ENCODE peak calls at places on chromosomes 7 and 10, in four cellular contexts. One of them, this sample, is unnamed.

GRCh38 chr7:117772416-117772815 is 100.8 kb downstream of the CTTNBP2 start:
- DNase-seq in HCT116: no peak
- DNase-seq in HepG2: no peak
- DNase-seq in SK-N-SH: no peak
- DNase-seq in this sample: no peak

GRCh38 chr10:10209152-10209551 is 808.5 kb upstream of the CELF2 start:
- DNase-seq in HepG2: no peak
- DNase-seq in SK-N-SH: no peak
- DNase-seq in HCT116: no peak
- DNase-seq in this sample: no peak

GRCh38 chr7:25945608-25946007 is 206.4 kb upstream of the NFE2L3 start:
- DNase-seq in HepG2: no peak
- DNase-seq in SK-N-SH: no peak
- DNase-seq in HCT116: no peak
- DNase-seq in this sample: no peak

GRCh38 chr10:88038268-88038667 is 174.8 kb downstream of the PTEN start:
- DNase-seq in HCT116: no peak
- DNase-seq in SK-N-SH: no peak
- DNase-seq in HepG2: no peak
- DNase-seq in this sample: no peak

GRCh38 chr10:80538481-80539185 is 931 bp downstream of the SH2D4B start:
- DNase-seq in HepG2: no peak
- DNase-seq in HCT116: no peak
- DNase-seq in SK-N-SH: no peak
- DNase-seq in this sample: no peak

GRCh38 chr7:46452781-46453180 is 531.7 kb upstream of the IGFBP3 start:
- DNase-seq in HCT116: no peak
- DNase-seq in SK-N-SH: no peak
- DNase-seq in HepG2: no peak
- DNase-seq in this sample: no peak

GRCh38 chr7:127769696-127770400 is 117.9 kb downstream of the SND1 start:
- DNase-seq in SK-N-SH: no peak
- DNase-seq in HCT116: no peak
- DNase-seq in HepG2: no peak
- DNase-seq in this sample: no peak

GRCh38 chr10:11242443-11243386 is 225.0 kb downstream of the CELF2 start:
- DNase-seq in SK-N-SH: no peak
- DNase-seq in HepG2: no peak
- DNase-seq in HCT116: no peak
- DNase-seq in this sample: no peak

GRCh38 chr10:77601488-77601887 is 36.1 kb downstream of the KCNMA1 start:
- DNase-seq in SK-N-SH: no peak
- DNase-seq in HCT116: no peak
- DNase-seq in HepG2: no peak
- DNase-seq in this sample: no peak

GRCh38 chr10:61791216-61791615 is 110.3 kb upstream of the ARID5B start:
- DNase-seq in HepG2: peak; percentile 9
- DNase-seq in HCT116: no peak
- DNase-seq in SK-N-SH: no peak
- DNase-seq in this sample: no peak

GRCh38 chr7:98802088-98802780 is 67.6 kb downstream of the TMEM130 start:
- DNase-seq in HCT116: peak; percentile 55
- DNase-seq in HepG2: peak; percentile 14
- DNase-seq in SK-N-SH: peak; percentile 91
- DNase-seq in this sample: no peak

GRCh38 chr10:68869623-68870022 is 31.5 kb upstream of the DDX50 start:
- DNase-seq in HCT116: no peak
- DNase-seq in SK-N-SH: no peak
- DNase-seq in HepG2: no peak
- DNase-seq in this sample: no peak

GRCh38 chr7:29915481-29916215 is 74.0 kb downstream of the SCRN1 start:
- DNase-seq in SK-N-SH: no peak
- DNase-seq in HepG2: no peak
- DNase-seq in HCT116: no peak
- DNase-seq in this sample: no peak

GRCh38 chr7:71768470-71768869 is 636.5 kb downstream of the GALNT17 start:
- DNase-seq in HCT116: no peak
- DNase-seq in SK-N-SH: no peak
- DNase-seq in HepG2: no peak
- DNase-seq in this sample: no peak

GRCh38 chr7:95002726-95003125 is 95.3 kb downstream of the PPP1R9A start:
- DNase-seq in HepG2: no peak
- DNase-seq in HCT116: no peak
- DNase-seq in SK-N-SH: no peak
- DNase-seq in this sample: no peak

DNA sequence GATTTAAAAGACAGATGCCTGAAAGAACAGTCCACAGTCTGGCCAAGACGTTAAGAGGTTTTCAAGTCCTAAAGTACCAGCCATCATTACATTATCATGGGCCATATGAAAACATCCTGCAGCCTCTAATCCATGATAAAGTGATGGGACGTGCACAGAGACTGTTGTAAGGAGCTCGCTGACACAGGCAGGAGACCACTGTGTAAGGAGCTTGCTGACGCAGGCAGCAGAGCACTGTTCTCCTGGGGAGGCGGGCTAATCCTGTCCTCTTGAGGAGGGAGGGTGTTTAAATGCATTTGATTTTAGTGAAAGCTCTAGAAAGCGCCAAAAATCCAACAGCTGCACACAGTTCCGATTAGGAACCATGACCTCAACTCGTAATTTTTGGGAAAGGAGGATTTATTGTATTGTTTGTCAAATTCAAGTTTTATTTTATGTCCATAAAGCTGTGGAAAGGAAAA is 16.9 kb downstream of the SVIL start:
- DNase-seq in SK-N-SH: peak; percentile 39
- DNase-seq in HCT116: no peak
- DNase-seq in HepG2: no peak
- DNase-seq in this sample: no peak
- TF ChIP-seq YY1 in SK-N-SH: no peak
- TF ChIP-seq YY1 in HCT116: no peak
- TF ChIP-seq YY1 in HepG2: no peak
- TF ChIP-seq YY1 in this sample: no peak

DNA sequence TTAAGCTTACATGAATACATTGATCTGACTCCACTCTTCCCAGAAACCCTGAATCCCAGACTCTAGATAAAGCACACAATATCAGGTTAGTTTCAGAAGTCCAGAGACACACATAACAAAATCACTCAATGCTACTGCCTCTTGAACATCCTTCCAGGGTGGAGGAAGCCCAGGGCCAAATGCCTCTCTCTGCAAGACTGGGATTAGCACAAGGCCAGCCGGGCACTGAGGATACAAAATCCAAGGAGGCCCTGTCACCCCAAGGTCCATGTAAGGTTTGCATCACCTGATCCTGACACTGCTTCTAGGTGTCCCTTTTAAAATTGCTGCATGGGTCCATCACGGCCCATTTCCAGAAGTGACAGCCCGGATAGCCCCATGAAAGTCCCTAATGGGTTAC is 2.6 kb upstream of the PLXNA4 start:
- DNase-seq in SK-N-SH: no peak
- DNase-seq in HCT116: no peak
- DNase-seq in HepG2: no peak
- DNase-seq in this sample: no peak
- TF ChIP-seq YY1 in SK-N-SH: no peak
- TF ChIP-seq YY1 in HCT116: no peak
- TF ChIP-seq YY1 in HepG2: no peak
- TF ChIP-seq YY1 in this sample: no peak

DNA sequence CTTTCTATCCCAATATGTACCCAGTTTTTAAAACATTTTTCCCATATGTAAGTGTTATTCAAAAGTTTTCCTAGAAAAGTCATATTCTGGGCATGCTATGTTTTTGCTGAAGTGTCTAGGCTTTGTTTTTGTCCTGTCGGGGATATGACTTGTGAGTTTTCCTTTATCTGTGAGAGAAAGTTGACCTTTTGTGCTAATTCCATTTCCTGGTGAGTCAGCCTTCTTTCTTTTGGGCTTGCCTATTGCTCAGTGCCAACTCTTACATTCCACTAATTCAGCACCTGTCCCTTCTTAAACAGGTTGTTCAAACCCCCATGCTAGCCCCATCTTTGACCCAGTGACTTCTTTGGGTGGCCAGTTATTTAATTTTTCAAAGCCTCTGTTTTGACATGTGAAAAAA is 146.2 kb downstream of the AHR start:
- DNase-seq in HCT116: peak; percentile 19
- DNase-seq in SK-N-SH: no peak
- DNase-seq in HepG2: no peak
- DNase-seq in this sample: no peak
- TF ChIP-seq YY1 in HCT116: no peak
- TF ChIP-seq YY1 in SK-N-SH: no peak
- TF ChIP-seq YY1 in HepG2: no peak
- TF ChIP-seq YY1 in this sample: no peak

GRCh38 chr7:106217089-106217542 is 67.7 kb downstream of the NAMPT start:
- DNase-seq in HepG2: no peak
- DNase-seq in HCT116: peak; percentile 21
- DNase-seq in SK-N-SH: no peak
- DNase-seq in this sample: no peak
- TF ChIP-seq YY1 in HepG2: no peak
- TF ChIP-seq YY1 in HCT116: no peak
- TF ChIP-seq YY1 in SK-N-SH: no peak
- TF ChIP-seq YY1 in this sample: no peak

DNA sequence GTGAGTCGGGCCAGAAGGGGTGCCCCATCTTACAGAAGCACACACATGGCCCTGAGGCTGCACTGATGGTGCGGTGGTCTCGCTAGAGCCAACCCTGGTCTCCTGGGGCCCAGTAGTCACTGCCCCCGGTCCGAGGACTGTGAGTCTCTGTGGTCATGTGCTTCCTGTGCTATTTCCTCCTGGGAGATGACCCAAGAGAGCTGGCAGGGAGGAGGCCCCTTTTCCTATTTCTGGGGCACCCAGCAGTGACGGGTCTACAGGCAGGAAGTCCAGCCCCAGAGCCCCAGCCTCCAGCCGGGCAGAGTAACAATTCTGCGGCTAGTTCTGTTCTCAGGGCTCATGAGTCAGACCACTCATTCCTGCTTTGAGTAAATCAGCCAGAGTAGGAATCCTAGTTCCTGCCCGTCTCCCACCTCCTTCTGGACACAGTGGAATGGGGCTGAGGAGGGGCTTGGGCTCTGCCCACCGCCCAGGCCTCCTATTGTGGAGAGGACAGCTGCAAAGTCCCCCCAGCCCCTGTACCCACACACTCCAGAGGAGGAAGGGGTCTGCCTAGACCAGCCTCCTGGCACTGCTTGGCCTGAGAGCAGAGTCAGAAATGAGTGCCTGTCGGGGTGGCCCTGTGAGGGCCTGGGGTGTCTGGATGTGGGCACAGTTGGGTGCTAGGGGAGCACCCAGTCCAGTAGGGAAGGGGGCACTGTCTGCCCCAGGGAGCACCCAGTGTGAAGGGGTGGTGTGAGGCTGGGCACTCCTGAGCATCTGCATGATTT is 80.5 kb upstream of the PPIF start:
- DNase-seq in HCT116: no peak
- DNase-seq in HepG2: no peak
- DNase-seq in SK-N-SH: no peak
- DNase-seq in this sample: no peak
- TF ChIP-seq YY1 in HCT116: no peak
- TF ChIP-seq YY1 in HepG2: no peak
- TF ChIP-seq YY1 in SK-N-SH: no peak
- TF ChIP-seq YY1 in this sample: no peak